ENCODE peak calls at places on chromosomes 2 and 18, in ten cellular contexts. C is tibial artery, Z is astrocyte of the spinal cord, Y is dorsolateral prefrontal cortex, N is breast epithelium, U is H1, F is coronary artery, S is GM23338, X is AG04449, D is cardiac fibroblast. A is an unnamed sample.

GRCh38 chr2:241846406-241846805 is 12.3 kb downstream of the PDCD1 start:
- DNase-seq in D (no peak), F (no peak), U (peak; percentile 8), S (no peak), C (no peak), N (no peak), Y (no peak), X (no peak), Z (no peak), A (no peak)

GRCh38 chr2:95264626-95265025 is 9.6 kb upstream of the PROM2 start:
- DNase-seq in U (no peak), C (no peak), Y (peak; percentile 59), N (no peak), S (no peak), F (no peak), X (no peak), D (no peak), Z (no peak), A (no peak)

GRCh38 chr2:26687328-26687727 is 5.2 kb upstream of the KCNK3 start:
- DNase-seq in Z (no peak), F (no peak), S (no peak), U (no peak), Y (no peak), C (no peak), D (no peak), N (no peak), X (no peak), A (no peak)

GRCh38 chr2:143157001-143157798 is 28.0 kb downstream of the ARHGAP15 start:
- DNase-seq in U (no peak), N (no peak), S (no peak), X (no peak), F (no peak), Y (no peak), C (no peak), D (no peak), Z (no peak), A (no peak)

GRCh38 chr18:38167623-38168022 is 602.0 kb upstream of the CELF4 start:
- DNase-seq in U (no peak), X (no peak), N (no peak), Y (no peak), C (no peak), F (no peak), Z (no peak), D (no peak), S (no peak), A (no peak)

GRCh38 chr2:8487461-8487932 is 194.4 kb upstream of the ID2 start:
- DNase-seq in Y (no peak), S (peak; percentile 56), C (peak; percentile 63), Z (peak; percentile 12), F (no peak), X (no peak), D (no peak), U (no peak), N (no peak), A (no peak)

GRCh38 chr2:207571370-207571769 is 41.6 kb downstream of the CREB1 start:
- DNase-seq in D (no peak), C (no peak), Z (no peak), F (no peak), Y (no peak), S (no peak), N (no peak), X (no peak), U (no peak), A (no peak)

GRCh38 chr2:10905006-10905871 is 6.5 kb upstream of the KCNF1 start:
- DNase-seq in Y (no peak), F (peak; percentile 53), C (no peak), X (no peak), N (no peak), S (no peak), D (no peak), U (no peak), Z (no peak), A (no peak)

GRCh38 chr2:207482630-207483029 is 47.1 kb upstream of the CREB1 start:
- DNase-seq in X (peak; percentile 50), U (no peak), N (no peak), D (peak; percentile 71), Z (peak; percentile 36), C (no peak), S (no peak), F (no peak), Y (no peak), A (peak; percentile 30)

GRCh38 chr2:224523626-224524577 is 61.3 kb downstream of the CUL3 start:
- DNase-seq in D (no peak), U (no peak), S (peak; percentile 29), N (no peak), X (no peak), C (no peak), F (no peak), Y (no peak), Z (no peak), A (peak; percentile 18)

GRCh38 chr2:10329880-10330699 is 27.4 kb downstream of the HPCAL1 start:
- DNase-seq in F (no peak), Z (peak; percentile 60), Y (no peak), N (no peak), C (no peak), U (no peak), D (peak; percentile 46), X (no peak), S (peak; percentile 9), A (peak; percentile 54)

GRCh38 chr2:190755796-190756415 is 107.0 kb downstream of the NAB1 start:
- DNase-seq in C (no peak), D (peak; percentile 34), Y (no peak), S (no peak), F (no peak), N (no peak), U (no peak), X (no peak), Z (no peak), A (peak; percentile 35)

GRCh38 chr2:43269074-43269572 is 42.7 kb upstream of the ZFP36L2 start:
- DNase-seq in Y (no peak), D (peak; percentile 99), F (peak; percentile 98), Z (peak; percentile 98), S (no peak), X (peak; percentile 52), N (no peak), C (peak; percentile 95), U (no peak), A (peak; percentile 100)

GRCh38 chr2:46798998-46799698 is 116.5 kb downstream of the MCFD2 start:
- DNase-seq in D (peak; percentile 66), C (peak; percentile 76), U (no peak), Z (no peak), Y (no peak), N (no peak), X (no peak), S (no peak), F (no peak), A (no peak)
- TF ChIP-seq CTCF in D (no peak), C (no peak), U (no peak), Z (no peak), Y (no peak), N (no peak), X (no peak), S (no peak), F (no peak), A (no peak)

GRCh38 chr2:160816916-160817315 is 323.3 kb upstream of the RBMS1 start:
- DNase-seq in F (no peak), Z (no peak), U (no peak), C (no peak), X (no peak), D (no peak), S (no peak), N (no peak), Y (no peak), A (peak; percentile 16)

GRCh38 chr2:160825433-160825832 is 331.8 kb upstream of the RBMS1 start:
- DNase-seq in Y (no peak), Z (no peak), U (no peak), D (no peak), C (no peak), S (no peak), F (no peak), N (no peak), X (no peak), A (no peak)

DNA sequence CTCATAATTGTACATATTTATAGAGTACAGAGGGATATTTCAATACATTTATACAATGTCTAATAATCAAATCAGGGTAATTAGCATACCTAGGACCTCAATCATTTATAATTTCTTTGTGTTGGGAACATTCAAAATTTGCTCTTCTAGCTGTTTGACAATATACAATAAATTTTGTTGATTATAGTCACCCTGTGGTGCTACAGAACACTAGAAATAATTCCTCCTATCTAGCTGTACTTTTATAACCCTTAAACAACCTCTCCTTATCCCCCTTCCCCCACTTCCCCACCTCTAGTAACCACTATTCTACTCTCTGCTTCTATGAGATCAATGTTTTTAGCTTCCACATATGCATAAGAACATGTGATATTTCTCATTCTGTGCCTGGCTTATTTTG is 328.4 kb upstream of the RBMS1 start:
- DNase-seq in D (no peak), F (no peak), Y (no peak), S (no peak), X (no peak), N (no peak), C (no peak), Z (no peak), U (no peak), A (no peak)
- H3K4me3 ChIP-seq in D (no peak overlapping the region), F (no peak overlapping the region), Y (no peak overlapping the region), S (no peak overlapping the region), X (no peak overlapping the region), N (no peak overlapping the region), C (no peak overlapping the region), Z (no peak overlapping the region), U (no peak overlapping the region), A (no peak overlapping the region)

DNA sequence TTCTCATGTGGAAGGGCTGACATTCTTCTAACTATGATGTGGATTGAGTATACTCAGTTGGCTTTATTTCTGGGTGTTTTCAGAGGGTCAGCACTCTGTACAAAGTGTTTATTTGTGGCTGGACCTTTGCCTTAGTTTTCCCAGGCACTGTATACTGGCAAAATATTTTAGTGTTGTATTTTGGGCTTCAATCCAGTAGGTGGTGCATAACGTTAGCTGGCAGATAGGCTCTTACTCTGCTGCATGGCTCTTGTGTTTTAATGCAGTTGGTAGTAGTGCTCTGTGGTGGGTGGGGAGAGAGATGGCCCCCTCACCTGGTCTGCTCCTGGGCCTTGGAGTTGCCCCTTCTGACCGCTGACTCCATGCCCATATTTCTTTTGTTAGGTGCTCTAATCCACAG is 75.6 kb upstream of the REG3A start:
- DNase-seq in N (no peak), C (no peak), U (no peak), Z (no peak), D (no peak), X (no peak), F (no peak), Y (no peak), S (peak; percentile 47), A (no peak)
- TF ChIP-seq CTCF in N (no peak), C (no peak), U (peak; percentile 69), Z (no peak), D (no peak), X (no peak), F (no peak), Y (no peak), S (peak; percentile 64), A (no peak)

DNA sequence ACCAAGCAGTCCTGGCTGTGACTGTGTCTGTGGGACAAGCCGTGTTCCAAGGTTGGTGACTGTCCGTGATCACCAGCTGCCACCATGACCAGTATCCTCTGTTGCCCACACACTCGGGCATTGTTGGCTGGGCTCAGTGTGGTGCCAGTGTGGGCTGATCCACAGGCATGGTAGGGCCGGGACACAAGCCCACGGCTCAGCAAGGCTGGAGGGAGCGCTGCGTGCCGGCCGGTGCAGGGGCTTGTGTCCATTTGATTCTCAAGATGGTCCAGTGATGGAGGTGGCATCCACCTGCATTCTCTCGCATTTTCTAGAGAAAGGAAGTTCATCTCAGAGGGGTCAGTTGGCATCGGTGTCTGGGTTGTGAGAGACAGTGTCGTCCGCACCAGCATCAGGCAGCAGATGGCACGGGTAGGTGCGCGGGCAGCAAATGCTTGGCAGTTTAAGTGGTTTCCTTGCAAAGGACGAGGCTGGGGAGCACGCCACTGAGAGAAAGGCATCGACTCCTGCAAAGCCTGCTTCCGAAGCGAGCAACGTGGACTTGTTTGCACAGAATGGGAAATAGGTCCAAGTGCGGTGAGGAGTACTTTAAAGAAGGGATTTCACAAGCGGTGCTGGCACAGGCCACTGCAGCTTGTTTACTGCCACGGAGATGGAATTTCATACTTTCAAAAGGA is 20.9 kb downstream of the TWIST2 start:
- DNase-seq in Z (peak; percentile 29), D (peak; percentile 35), S (no peak), Y (no peak), X (no peak), N (no peak), C (peak; percentile 82), F (no peak), U (no peak), A (peak; percentile 90)
- H3K4me3 ChIP-seq in Z (no peak overlapping the region), D (no peak overlapping the region), S (no peak overlapping the region), Y (no peak overlapping the region), X (no peak overlapping the region), N (no peak overlapping the region), C (no peak overlapping the region), F (peak overlapping the region; percentile 30), U (no peak overlapping the region), A (no peak overlapping the region)

A was measured in fibroblast of villous mesenchyme.